ENCODE peak calls at places on chromosomes 3 and 15, in four cellular contexts. A, B, K and P are unnamed samples.

GRCh38 chr3:4736284-4736861 is 242.9 kb upstream of the BHLHE40 start:
- DNase-seq in B (no peak), A (peak; percentile 79), K (no peak), P (peak; percentile 50)

GRCh38 chr15:38440353-38441129 is 13.4 kb upstream of the FAM98B start:
- DNase-seq in B (peak; percentile 50), A (peak; percentile 67), K (peak; percentile 44), P (peak; percentile 62)

GRCh38 chr3:133644768-133645167 is 17.0 kb downstream of the TOPBP1 start:
- DNase-seq in A (peak; percentile 89), K (no peak), B (no peak), P (peak; percentile 93)

GRCh38 chr3:7667774-7668173 is 806.9 kb downstream of the GRM7 start:
- DNase-seq in A (no peak), K (no peak), B (no peak), P (no peak)

GRCh38 chr3:34419801-34420200 is 621.4 kb downstream of the PDCD6IP start:
- DNase-seq in K (no peak), A (peak; percentile 20), B (no peak), P (no peak)

GRCh38 chr3:13277860-13278531 is 142.1 kb downstream of the NUP210 start:
- DNase-seq in A (no peak), B (peak; percentile 74), K (no peak), P (peak; percentile 4)

GRCh38 chr3:130607553-130608154 is 90.7 kb downstream of the COL6A6 start:
- DNase-seq in A (no peak), K (no peak), B (no peak), P (no peak)

GRCh38 chr3:184037816-184038215 is 6.3 kb downstream of the HTR3D start:
- DNase-seq in B (no peak), A (no peak), K (no peak), P (no peak)

GRCh38 chr3:187750041-187750512 is 4.8 kb upstream of the BCL6 start:
- DNase-seq in K (no peak), B (no peak), A (peak; percentile 50), P (peak; percentile 42)

GRCh38 chr3:110568246-110568645 is 503.4 kb upstream of the NECTIN3 start:
- DNase-seq in B (no peak), A (peak; percentile 6), K (no peak), P (peak; percentile 94)

GRCh38 chr3:123153124-123153523 is 48.6 kb upstream of the SEC22A start:
- DNase-seq in B (no peak), A (no peak), K (no peak), P (no peak)

GRCh38 chr15:69500339-69500738 is 47.7 kb downstream of the RPLP1 start:
- DNase-seq in B (no peak), A (no peak), K (no peak), P (no peak)

GRCh38 chr3:105970283-105970682 is 101.5 kb upstream of the CBLB start:
- DNase-seq in K (no peak), A (no peak), B (no peak), P (peak; percentile 78)

GRCh38 chr3:143286392-143287010 is 166.9 kb downstream of the CHST2 start:
- DNase-seq in A (no peak), K (no peak), B (no peak), P (no peak)

GRCh38 chr3:66224220-66224619 is 3.4 kb downstream of the SLC25A26 start:
- DNase-seq in A (no peak), B (no peak), K (no peak), P (no peak)

GRCh38 chr15:68608206-68608843 is 29.5 kb downstream of the CORO2B start:
- DNase-seq in K (no peak), B (no peak), A (peak; percentile 56), P (peak; percentile 19)

GRCh38 chr3:172259191-172259590 is 189.1 kb downstream of the GHSR start:
- DNase-seq in A (no peak), B (no peak), K (no peak), P (no peak)

GRCh38 chr3:139917226-139917785 is 17.7 kb upstream of the CLSTN2 start:
- DNase-seq in B (no peak), A (no peak), K (no peak), P (no peak)

GRCh38 chr3:9732080-9732752 is 681 bp downstream of the BRPF1 start:
- DNase-seq in K (no peak), B (peak; percentile 64), A (peak; percentile 34), P (no peak)

GRCh38 chr3:60992395-60992794 is 258.9 kb downstream of the FHIT start:
- DNase-seq in K (no peak), A (no peak), B (no peak), P (no peak)

GRCh38 chr15:68924866-68925599 is 5.3 kb upstream of the SPESP1 start:
- DNase-seq in K (peak; percentile 20), B (peak; percentile 74), A (peak; percentile 75), P (peak; percentile 71)

GRCh38 chr3:6807967-6808588 is 52.8 kb upstream of the GRM7 start:
- DNase-seq in B (no peak), K (no peak), A (no peak), P (no peak)

GRCh38 chr3:141368925-141369794 is 856 bp downstream of the ZBTB38 start:
- DNase-seq in K (no peak), A (peak; percentile 77), B (peak; percentile 46), P (peak; percentile 87)

GRCh38 chr15:80764535-80764934 is 14.6 kb upstream of the CEMIP start:
- DNase-seq in K (no peak), A (no peak), B (no peak), P (no peak)

GRCh38 chr3:121998588-121999473 is 23.2 kb downstream of the ILDR1 start:
- DNase-seq in A (peak; percentile 41), B (no peak), K (no peak), P (no peak)

GRCh38 chr3:131568460-131568859 is 65.7 kb upstream of the MRPL3 start:
- DNase-seq in A (no peak), K (no peak), B (no peak), P (no peak)

GRCh38 chr15:43329222-43329959 is 982 bp downstream of the LCMT2 start:
- DNase-seq in A (peak; percentile 5), K (no peak), B (peak; percentile 21), P (peak; percentile 37)

GRCh38 chr15:41128174-41128902 is 12.3 kb upstream of the INO80 start:
- DNase-seq in B (no peak), K (no peak), A (no peak), P (no peak)

GRCh38 chr15:41124058-41124457 is 8.0 kb upstream of the INO80 start:
- DNase-seq in A (no peak), K (no peak), B (no peak), P (no peak)

GRCh38 chr15:41125063-41125669 is 9.1 kb upstream of the INO80 start:
- DNase-seq in K (no peak), A (no peak), B (no peak), P (no peak)

GRCh38 chr15:41122849-41123248 is 6.8 kb upstream of the INO80 start:
- DNase-seq in B (no peak), A (no peak), K (no peak), P (no peak)

GRCh38 chr15:41125950-41126642 is 10.0 kb upstream of the INO80 start:
- DNase-seq in B (no peak), A (no peak), K (no peak), P (no peak)
- TF ChIP-seq FOS in B (no peak), A (no peak), K (no peak), P (no peak)

GRCh38 chr3:58418227-58418626 is 15.4 kb downstream of the PDHB start:
- DNase-seq in A (no peak), B (no peak), K (no peak), P (no peak)

GRCh38 chr3:58421004-58421403 is 12.6 kb downstream of the PDHB start:
- DNase-seq in K (no peak), A (no peak), B (no peak), P (no peak)

GRCh38 chr3:58422756-58423324 is 10.8 kb downstream of the PDHB start:
- DNase-seq in K (no peak), A (no peak), B (no peak), P (peak; percentile 32)

GRCh38 chr3:58417075-58417474 is 16.6 kb downstream of the PDHB start:
- DNase-seq in K (no peak), B (no peak), A (no peak), P (no peak)

DNA sequence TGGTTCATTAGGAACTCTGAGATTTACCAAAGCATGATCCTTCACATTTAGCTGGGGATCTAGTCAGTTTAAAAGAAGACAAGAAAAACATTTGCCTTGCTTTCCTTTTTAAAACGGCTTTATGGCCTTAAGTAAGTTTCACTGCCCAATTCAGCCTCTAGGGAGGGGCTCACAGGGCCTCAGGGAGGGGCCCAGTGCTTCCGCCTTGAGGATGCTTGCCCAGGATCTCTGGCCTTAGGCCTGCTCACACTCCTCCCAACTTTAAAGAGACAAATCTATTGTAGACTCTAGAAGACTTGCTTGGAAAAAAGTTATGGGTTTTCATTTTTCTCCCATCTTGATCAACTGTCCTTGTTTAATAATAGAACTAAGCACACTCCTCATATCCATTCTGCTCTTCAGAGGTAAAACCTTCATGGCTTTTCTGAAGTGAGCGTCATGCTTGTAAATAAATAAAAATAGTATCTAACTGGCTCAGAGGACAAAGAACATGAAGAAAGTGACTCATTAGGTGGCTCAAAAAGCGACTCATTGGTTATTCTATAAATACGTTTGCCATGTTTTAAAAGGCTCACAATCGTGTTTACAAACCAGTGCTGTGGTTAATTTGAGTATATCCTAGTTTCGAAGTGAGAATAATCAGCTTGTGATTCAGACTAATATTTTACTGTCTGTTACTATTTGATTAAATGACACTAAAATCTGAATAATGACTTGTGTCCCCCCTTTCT is 13.7 kb downstream of the PDHB start:
- DNase-seq in B (no peak), K (peak; percentile 32), A (no peak), P (peak; percentile 72)
- H3K4me2 ChIP-seq in B (no peak overlapping the region), K (peak overlapping the region; percentile 59), A (no peak overlapping the region), P (no peak overlapping the region)

GRCh38 chr3:18189651-18190050 is 235.5 kb downstream of the SATB1 start:
- DNase-seq in A (no peak), K (no peak), B (no peak), P (peak; percentile 19)
- TF ChIP-seq FOS in A (no peak), K (no peak), B (no peak), P (no peak)

GRCh38 chr15:90190606-90191343 is 10.4 kb upstream of the SEMA4B start:
- DNase-seq in B (peak; percentile 45), A (no peak), K (no peak), P (no peak)

GRCh38 chr15:90187257-90187868 is 13.8 kb upstream of the SEMA4B start:
- DNase-seq in A (no peak), K (no peak), B (no peak), P (no peak)

GRCh38 chr15:90189781-90190467 is 11.2 kb upstream of the SEMA4B start:
- DNase-seq in K (no peak), A (no peak), B (peak; percentile 55), P (no peak)

GRCh38 chr15:90191344-90191687 is 9.8 kb upstream of the SEMA4B start:
- DNase-seq in A (no peak), K (no peak), B (no peak), P (no peak)

DNA sequence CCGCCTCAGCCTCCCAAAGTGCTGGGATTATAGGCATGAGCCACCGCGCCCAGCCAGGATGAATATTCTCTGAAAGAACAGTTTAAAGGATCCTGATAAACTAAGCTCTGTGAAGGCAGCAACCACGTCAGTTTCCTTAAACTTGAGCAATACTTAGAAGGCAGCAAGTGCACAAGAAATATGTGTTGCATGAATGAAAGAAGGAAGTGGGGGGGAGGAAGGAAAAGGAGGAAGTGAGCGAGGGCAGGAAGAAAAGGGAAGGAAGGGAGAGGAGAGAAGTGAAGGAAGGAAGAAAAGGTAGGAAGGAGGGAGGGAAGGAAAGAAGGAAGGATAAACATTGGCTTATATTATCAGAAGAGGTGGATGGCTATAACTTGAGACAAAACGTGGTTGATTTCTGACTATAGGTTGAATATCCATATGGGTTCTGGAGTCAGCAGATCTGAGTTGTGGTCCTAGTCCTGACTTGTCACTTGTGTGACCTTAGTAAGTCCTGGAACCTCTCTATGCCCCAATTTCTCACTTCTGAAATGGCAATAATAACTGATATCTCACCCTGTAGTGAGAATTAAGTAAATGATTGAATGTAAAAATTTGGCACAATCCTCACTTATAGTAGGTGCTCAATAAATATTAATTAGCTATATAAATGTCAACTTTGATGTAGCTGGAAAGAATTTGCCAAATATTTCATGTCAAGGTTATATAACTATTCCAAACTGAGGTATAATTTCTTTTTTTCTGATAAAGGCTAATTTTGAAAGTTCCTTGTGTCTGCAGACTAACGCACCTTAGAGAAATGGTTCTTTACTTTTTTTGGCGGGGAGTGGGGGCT is 12.0 kb upstream of the SEMA4B start:
- DNase-seq in B (no peak), K (no peak), A (no peak), P (no peak)
- H3K4me2 ChIP-seq in B (peak overlapping the region; percentile 60), K (no peak overlapping the region), A (no peak overlapping the region), P (no peak overlapping the region)